ENCODE peak calls at places on chromosomes 13 and 19, in six cellular contexts. G is WERI-Rb-1, Y is vagina, H is AG10803, V is dorsolateral prefrontal cortex, A is AG04450. E is an unnamed sample.

GRCh38 chr19:58407658-58408151 is 744 bp upstream of the ZNF584 start:
- DNase-seq in H (no peak), Y (no peak), G (no peak), V (no peak), A (no peak), E (no peak)

GRCh38 chr19:571127-571974 is 1.0 kb upstream of the BSG start:
- DNase-seq in Y (no peak), G (peak; percentile 85), H (no peak), A (no peak), V (no peak), E (peak; percentile 79)

GRCh38 chr19:566403-566802 is 6.0 kb upstream of the BSG start:
- DNase-seq in G (no peak), H (peak; percentile 76), V (no peak), Y (peak; percentile 93), A (no peak), E (no peak)

GRCh38 chr19:30669329-30670010 is 297.3 kb downstream of the ZNF536 start:
- DNase-seq in H (peak; percentile 44), G (peak; percentile 82), A (no peak), Y (no peak), V (peak; percentile 79), E (peak; percentile 37)

GRCh38 chr13:46687810-46688209 is 109.2 kb downstream of the ESD start:
- DNase-seq in V (no peak), A (no peak), G (no peak), Y (no peak), H (no peak), E (peak; percentile 28)

GRCh38 chr19:58227964-58228583 is 640 bp upstream of the ZNF544 start:
- DNase-seq in H (no peak), A (no peak), Y (no peak), G (peak; percentile 24), V (no peak), E (peak; percentile 10)

GRCh38 chr13:106139407-106139806 is 396.1 kb downstream of the EFNB2 start:
- DNase-seq in H (no peak), V (no peak), A (no peak), Y (no peak), G (no peak), E (no peak)

GRCh38 chr13:25632166-25632888 is 260.6 kb downstream of the ATP8A2 start:
- DNase-seq in A (no peak), Y (no peak), H (no peak), V (no peak), G (no peak), E (no peak)

DNA sequence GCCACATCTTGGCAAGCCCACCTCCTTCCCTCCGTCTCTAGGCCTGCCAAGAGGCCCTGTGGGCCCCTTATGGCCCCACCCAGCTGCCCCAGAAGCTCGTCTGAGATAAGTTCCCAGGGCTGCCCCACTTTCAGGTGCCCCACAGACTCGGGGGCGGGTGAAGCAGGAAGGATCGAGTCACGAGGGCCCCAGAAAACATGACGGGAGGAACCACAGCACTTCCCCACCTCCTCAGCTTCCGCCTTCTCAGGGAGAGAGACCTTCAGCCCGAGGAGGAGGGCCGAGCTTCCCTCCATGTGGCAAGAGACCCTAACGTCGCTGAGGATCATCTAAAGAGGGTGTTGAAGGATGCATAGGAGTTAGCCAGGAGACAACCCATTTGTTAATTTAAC is 4.5 kb upstream of the IL12RB1 start:
- DNase-seq in V (no peak), G (no peak), H (no peak), Y (no peak), A (no peak), E (peak; percentile 87)
- H3K4me3 ChIP-seq in V (no peak overlapping the region), G (no peak overlapping the region), H (no peak overlapping the region), Y (no peak overlapping the region), A (no peak overlapping the region), E (no peak overlapping the region)

GRCh38 chr19:55145241-55145640 is 3.8 kb downstream of the TNNT1 start:
- DNase-seq in G (no peak), A (no peak), H (no peak), Y (no peak), V (no peak), E (no peak)

GRCh38 chr19:55147408-55148251 is 1.4 kb downstream of the TNNT1 start:
- DNase-seq in H (no peak), V (no peak), Y (no peak), G (peak; percentile 62), A (no peak), E (no peak)

GRCh38 chr19:55149078-55150003 is at the start of gene TNNT1:
- DNase-seq in A (no peak), G (no peak), H (no peak), Y (no peak), V (no peak), E (no peak)

GRCh38 chr19:55146648-55147218 is 2.3 kb downstream of the TNNT1 start:
- DNase-seq in G (peak; percentile 87), Y (no peak), V (no peak), H (no peak), A (no peak), E (no peak)

GRCh38 chr19:55146078-55146647 is 2.8 kb downstream of the TNNT1 start:
- DNase-seq in G (peak; percentile 68), V (no peak), A (no peak), Y (no peak), H (no peak), E (no peak)
- TF ChIP-seq CTCF in G (peak; percentile 55), V (no peak), A (peak; percentile 59), Y (no peak), H (peak; percentile 53), E (peak; percentile 52)

GRCh38 chr19:3863648-3864047 is 5.2 kb downstream of the ZFR2 start:
- DNase-seq in Y (no peak), A (no peak), H (no peak), G (no peak), V (no peak), E (no peak)

GRCh38 chr19:3873151-3873550 is 4.3 kb upstream of the ZFR2 start:
- DNase-seq in Y (no peak), H (no peak), A (no peak), V (no peak), G (no peak), E (no peak)

GRCh38 chr19:3867971-3868769 is 668 bp downstream of the ZFR2 start:
- DNase-seq in A (no peak), V (no peak), Y (no peak), H (no peak), G (no peak), E (no peak)

GRCh38 chr19:3866798-3867638 is 1.8 kb downstream of the ZFR2 start:
- DNase-seq in V (no peak), H (no peak), A (no peak), Y (no peak), G (no peak), E (no peak)

GRCh38 chr19:3868770-3869456 is at the start of gene ZFR2:
- DNase-seq in H (no peak), A (no peak), Y (no peak), V (no peak), G (peak; percentile 22), E (no peak)
- H3K4me3 ChIP-seq in H (no peak within 1 kb of the TSS), A (no peak within 1 kb of the TSS), Y (no peak within 1 kb of the TSS), V (peak within 1 kb of the TSS; percentile 55), G (no peak within 1 kb of the TSS), E (no peak within 1 kb of the TSS)

DNA sequence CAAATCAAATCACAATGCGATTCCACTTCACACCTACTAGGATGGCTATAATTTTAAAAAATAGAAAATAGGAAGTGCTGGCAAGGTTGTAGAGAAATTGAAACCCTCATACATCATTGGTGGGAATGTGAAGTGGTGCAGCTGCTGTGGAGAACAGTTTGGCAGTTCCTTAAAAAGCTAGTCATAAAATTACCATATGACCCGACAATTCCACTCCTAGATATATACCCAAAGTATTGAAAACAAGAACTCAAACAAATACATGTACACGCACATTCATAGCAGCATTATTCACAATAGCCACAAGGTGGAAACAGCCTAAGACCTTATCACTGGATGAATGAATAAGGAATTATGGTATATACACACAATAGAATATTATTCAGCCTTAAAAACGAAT is 12.0 kb downstream of the HMGB1 start:
- DNase-seq in A (no peak), Y (no peak), V (no peak), H (peak; percentile 6), G (no peak), E (peak; percentile 44)
- TF ChIP-seq CTCF in A (peak; percentile 31), Y (no peak), V (no peak), H (peak; percentile 31), G (no peak), E (peak; percentile 16)

GRCh38 chr19:33294058-33294798 is 8.1 kb downstream of the CEBPA start:
- DNase-seq in G (no peak), Y (no peak), V (no peak), H (no peak), A (no peak), E (no peak)

GRCh38 chr19:33293255-33294057 is 8.9 kb downstream of the CEBPA start:
- DNase-seq in Y (no peak), A (peak; percentile 26), H (peak; percentile 79), V (no peak), G (peak; percentile 35), E (no peak)

GRCh38 chr19:33291623-33292534 is 10.5 kb downstream of the CEBPA start:
- DNase-seq in V (no peak), Y (no peak), A (no peak), G (no peak), H (no peak), E (no peak)

GRCh38 chr19:33290956-33291622 is 11.2 kb downstream of the CEBPA start:
- DNase-seq in G (no peak), H (no peak), Y (no peak), V (no peak), A (no peak), E (no peak)

DNA sequence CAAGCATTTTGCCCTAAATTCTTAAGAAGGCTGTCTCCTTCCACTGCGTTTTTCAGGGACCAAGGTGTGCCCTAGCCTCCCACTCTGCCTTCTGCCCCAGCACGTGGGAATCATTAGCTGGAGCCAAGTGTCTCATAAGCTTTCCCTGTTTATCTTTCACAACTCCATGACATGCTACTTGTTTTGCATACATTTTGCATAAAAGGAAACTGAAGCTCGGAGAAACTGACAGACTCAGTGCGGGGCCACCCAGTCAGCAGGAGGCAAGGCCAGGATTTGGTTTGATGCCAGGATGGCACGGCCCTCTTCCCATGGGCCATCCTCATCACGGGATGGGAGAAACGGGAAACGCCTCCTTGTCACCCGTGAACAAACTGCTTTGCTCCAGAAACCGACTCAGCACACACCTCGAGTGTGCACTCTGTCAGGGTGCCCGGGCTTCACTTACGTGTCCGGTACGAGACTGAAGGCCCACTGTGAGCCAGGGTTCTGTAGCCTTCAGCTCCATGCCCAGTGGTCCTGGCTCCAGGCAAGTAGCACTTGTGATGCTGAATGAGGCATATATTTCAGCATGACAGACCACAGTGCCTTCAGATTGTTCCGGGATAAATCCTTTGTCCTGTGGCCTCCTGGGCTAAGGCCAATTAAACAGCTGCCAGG is 9.6 kb downstream of the CEBPA start:
- DNase-seq in V (no peak), G (peak; percentile 34), Y (no peak), A (no peak), H (peak; percentile 66), E (no peak)
- H3K4me3 ChIP-seq in V (no peak overlapping the region), G (no peak overlapping the region), Y (no peak overlapping the region), A (no peak overlapping the region), H (peak overlapping the region; percentile 44), E (no peak overlapping the region)

E was measured in GM12865.